ENCODE peak calls at places on chromosomes 1 and 21, in seven cellular contexts. One of them, this sample, is unnamed.

GRCh38 chr1:6850537-6850936 is 65.3 kb downstream of the CAMTA1 start:
- DNase-seq in retinal pigment epithelial cell: no peak
- DNase-seq in effector memory CD8-positive, alpha-beta T cell: no peak
- DNase-seq in EH: no peak
- DNase-seq in NCI-H1694: no peak
- DNase-seq in IMR-90: no peak
- DNase-seq in activated T-cell treated with anti-CD3 and anti-CD28 coated beads, Interleukin-2, amount 50 U/mL, for 1 hour: no peak
- DNase-seq in this sample: no peak

GRCh38 chr1:232949636-232950196 is 695 bp upstream of the NTPCR start:
- DNase-seq in retinal pigment epithelial cell: no peak
- DNase-seq in effector memory CD8-positive, alpha-beta T cell: no peak
- DNase-seq in EH: no peak
- DNase-seq in NCI-H1694: no peak
- DNase-seq in IMR-90: no peak
- DNase-seq in activated T-cell treated with anti-CD3 and anti-CD28 coated beads, Interleukin-2, amount 50 U/mL, for 1 hour: no peak
- DNase-seq in this sample: no peak

GRCh38 chr1:54579337-54579781 is 31.3 kb downstream of the ACOT11 start:
- DNase-seq in retinal pigment epithelial cell: no peak
- DNase-seq in effector memory CD8-positive, alpha-beta T cell: no peak
- DNase-seq in EH: peak; percentile 41
- DNase-seq in NCI-H1694: no peak
- DNase-seq in IMR-90: no peak
- DNase-seq in activated T-cell treated with anti-CD3 and anti-CD28 coated beads, Interleukin-2, amount 50 U/mL, for 1 hour: no peak
- DNase-seq in this sample: no peak

GRCh38 chr1:3819626-3820245 is 23.4 kb upstream of the LRRC47 start:
- DNase-seq in retinal pigment epithelial cell: no peak
- DNase-seq in effector memory CD8-positive, alpha-beta T cell: no peak
- DNase-seq in EH: no peak
- DNase-seq in NCI-H1694: peak; percentile 15
- DNase-seq in IMR-90: no peak
- DNase-seq in activated T-cell treated with anti-CD3 and anti-CD28 coated beads, Interleukin-2, amount 50 U/mL, for 1 hour: no peak
- DNase-seq in this sample: no peak

GRCh38 chr1:241423541-241424479 is 66.8 kb upstream of the RGS7 start:
- DNase-seq in retinal pigment epithelial cell: no peak
- DNase-seq in effector memory CD8-positive, alpha-beta T cell: no peak
- DNase-seq in EH: peak; percentile 83
- DNase-seq in NCI-H1694: peak; percentile 55
- DNase-seq in IMR-90: peak; percentile 63
- DNase-seq in activated T-cell treated with anti-CD3 and anti-CD28 coated beads, Interleukin-2, amount 50 U/mL, for 1 hour: no peak
- DNase-seq in this sample: peak; percentile 0

GRCh38 chr1:6614019-6614952 is 755 bp downstream of the PHF13 start:
- DNase-seq in retinal pigment epithelial cell: no peak
- DNase-seq in effector memory CD8-positive, alpha-beta T cell: peak; percentile 22
- DNase-seq in EH: peak; percentile 50
- DNase-seq in NCI-H1694: no peak
- DNase-seq in IMR-90: peak; percentile 21
- DNase-seq in activated T-cell treated with anti-CD3 and anti-CD28 coated beads, Interleukin-2, amount 50 U/mL, for 1 hour: peak; percentile 67
- DNase-seq in this sample: peak; percentile 33

GRCh38 chr1:241063281-241063680 is 293.7 kb downstream of the RGS7 start:
- DNase-seq in retinal pigment epithelial cell: no peak
- DNase-seq in effector memory CD8-positive, alpha-beta T cell: no peak
- DNase-seq in EH: no peak
- DNase-seq in NCI-H1694: no peak
- DNase-seq in IMR-90: no peak
- DNase-seq in activated T-cell treated with anti-CD3 and anti-CD28 coated beads, Interleukin-2, amount 50 U/mL, for 1 hour: no peak
- DNase-seq in this sample: no peak

GRCh38 chr1:113940365-113941244 is 11.5 kb downstream of the HIPK1 start:
- DNase-seq in retinal pigment epithelial cell: no peak
- DNase-seq in effector memory CD8-positive, alpha-beta T cell: peak; percentile 52
- DNase-seq in EH: no peak
- DNase-seq in NCI-H1694: no peak
- DNase-seq in IMR-90: no peak
- DNase-seq in activated T-cell treated with anti-CD3 and anti-CD28 coated beads, Interleukin-2, amount 50 U/mL, for 1 hour: peak; percentile 38
- DNase-seq in this sample: peak; percentile 55

GRCh38 chr1:201676061-201676644 is 137.2 kb downstream of the NAV1 start:
- DNase-seq in retinal pigment epithelial cell: no peak
- DNase-seq in effector memory CD8-positive, alpha-beta T cell: no peak
- DNase-seq in EH: peak; percentile 82
- DNase-seq in NCI-H1694: no peak
- DNase-seq in IMR-90: peak; percentile 39
- DNase-seq in activated T-cell treated with anti-CD3 and anti-CD28 coated beads, Interleukin-2, amount 50 U/mL, for 1 hour: no peak
- DNase-seq in this sample: no peak

GRCh38 chr1:212646588-212646987 is 38.0 kb downstream of the ATF3 start:
- DNase-seq in retinal pigment epithelial cell: no peak
- DNase-seq in effector memory CD8-positive, alpha-beta T cell: no peak
- DNase-seq in EH: no peak
- DNase-seq in NCI-H1694: no peak
- DNase-seq in IMR-90: no peak
- DNase-seq in activated T-cell treated with anti-CD3 and anti-CD28 coated beads, Interleukin-2, amount 50 U/mL, for 1 hour: no peak
- DNase-seq in this sample: no peak

GRCh38 chr1:18730321-18730720 is 99.7 kb downstream of the PAX7 start:
- DNase-seq in retinal pigment epithelial cell: no peak
- DNase-seq in effector memory CD8-positive, alpha-beta T cell: no peak
- DNase-seq in EH: no peak
- DNase-seq in NCI-H1694: no peak
- DNase-seq in IMR-90: no peak
- DNase-seq in activated T-cell treated with anti-CD3 and anti-CD28 coated beads, Interleukin-2, amount 50 U/mL, for 1 hour: no peak
- DNase-seq in this sample: no peak

GRCh38 chr1:115041654-115042053 is 12.0 kb downstream of the TSHB start:
- DNase-seq in retinal pigment epithelial cell: no peak
- DNase-seq in effector memory CD8-positive, alpha-beta T cell: no peak
- DNase-seq in EH: peak; percentile 23
- DNase-seq in NCI-H1694: no peak
- DNase-seq in IMR-90: no peak
- DNase-seq in activated T-cell treated with anti-CD3 and anti-CD28 coated beads, Interleukin-2, amount 50 U/mL, for 1 hour: no peak
- DNase-seq in this sample: no peak

GRCh38 chr1:204858381-204858821 is 12.3 kb upstream of the NFASC start:
- DNase-seq in retinal pigment epithelial cell: no peak
- DNase-seq in effector memory CD8-positive, alpha-beta T cell: no peak
- DNase-seq in EH: no peak
- DNase-seq in NCI-H1694: no peak
- DNase-seq in IMR-90: no peak
- DNase-seq in activated T-cell treated with anti-CD3 and anti-CD28 coated beads, Interleukin-2, amount 50 U/mL, for 1 hour: no peak
- DNase-seq in this sample: no peak

GRCh38 chr21:35048706-35049617 is at the start of gene RUNX1:
- DNase-seq in retinal pigment epithelial cell: no peak
- DNase-seq in effector memory CD8-positive, alpha-beta T cell: peak; percentile 80
- DNase-seq in EH: peak; percentile 92
- DNase-seq in NCI-H1694: no peak
- DNase-seq in IMR-90: peak; percentile 56
- DNase-seq in activated T-cell treated with anti-CD3 and anti-CD28 coated beads, Interleukin-2, amount 50 U/mL, for 1 hour: peak; percentile 74
- DNase-seq in this sample: peak; percentile 81

GRCh38 chr21:16942703-16943102 is 570.1 kb upstream of the CXADR start:
- DNase-seq in retinal pigment epithelial cell: no peak
- DNase-seq in effector memory CD8-positive, alpha-beta T cell: no peak
- DNase-seq in EH: no peak
- DNase-seq in NCI-H1694: no peak
- DNase-seq in IMR-90: peak; percentile 17
- DNase-seq in activated T-cell treated with anti-CD3 and anti-CD28 coated beads, Interleukin-2, amount 50 U/mL, for 1 hour: no peak
- DNase-seq in this sample: no peak

GRCh38 chr1:176643536-176643935 is 180.6 kb downstream of the PAPPA2 start:
- DNase-seq in retinal pigment epithelial cell: no peak
- DNase-seq in effector memory CD8-positive, alpha-beta T cell: no peak
- DNase-seq in EH: peak; percentile 69
- DNase-seq in NCI-H1694: no peak
- DNase-seq in IMR-90: peak; percentile 18
- DNase-seq in activated T-cell treated with anti-CD3 and anti-CD28 coated beads, Interleukin-2, amount 50 U/mL, for 1 hour: no peak
- DNase-seq in this sample: no peak

GRCh38 chr1:111197598-111198289 is 2.7 kb downstream of the DENND2D start:
- DNase-seq in retinal pigment epithelial cell: no peak
- DNase-seq in effector memory CD8-positive, alpha-beta T cell: peak; percentile 64
- DNase-seq in EH: peak; percentile 21
- DNase-seq in NCI-H1694: no peak
- DNase-seq in IMR-90: peak; percentile 4
- DNase-seq in activated T-cell treated with anti-CD3 and anti-CD28 coated beads, Interleukin-2, amount 50 U/mL, for 1 hour: peak; percentile 61
- DNase-seq in this sample: no peak

GRCh38 chr1:238552271-238552670 is 661.5 kb upstream of the ZP4 start:
- DNase-seq in retinal pigment epithelial cell: no peak
- DNase-seq in effector memory CD8-positive, alpha-beta T cell: no peak
- DNase-seq in EH: no peak
- DNase-seq in NCI-H1694: no peak
- DNase-seq in IMR-90: no peak
- DNase-seq in activated T-cell treated with anti-CD3 and anti-CD28 coated beads, Interleukin-2, amount 50 U/mL, for 1 hour: no peak
- DNase-seq in this sample: no peak

GRCh38 chr1:19178734-19179398 is 31.2 kb downstream of the UBR4 start:
- DNase-seq in retinal pigment epithelial cell: no peak
- DNase-seq in effector memory CD8-positive, alpha-beta T cell: no peak
- DNase-seq in EH: no peak
- DNase-seq in NCI-H1694: no peak
- DNase-seq in IMR-90: no peak
- DNase-seq in activated T-cell treated with anti-CD3 and anti-CD28 coated beads, Interleukin-2, amount 50 U/mL, for 1 hour: no peak
- DNase-seq in this sample: no peak

GRCh38 chr21:43362928-43363314 is 64.0 kb downstream of the SIK1 start:
- DNase-seq in retinal pigment epithelial cell: no peak
- DNase-seq in effector memory CD8-positive, alpha-beta T cell: no peak
- DNase-seq in EH: no peak
- DNase-seq in NCI-H1694: no peak
- DNase-seq in IMR-90: no peak
- DNase-seq in activated T-cell treated with anti-CD3 and anti-CD28 coated beads, Interleukin-2, amount 50 U/mL, for 1 hour: no peak
- DNase-seq in this sample: peak; percentile 30

GRCh38 chr1:91613594-91613993 is 112.9 kb downstream of the CDC7 start:
- DNase-seq in retinal pigment epithelial cell: no peak
- DNase-seq in effector memory CD8-positive, alpha-beta T cell: no peak
- DNase-seq in EH: peak; percentile 36
- DNase-seq in NCI-H1694: no peak
- DNase-seq in IMR-90: peak; percentile 21
- DNase-seq in activated T-cell treated with anti-CD3 and anti-CD28 coated beads, Interleukin-2, amount 50 U/mL, for 1 hour: no peak
- DNase-seq in this sample: no peak

GRCh38 chr1:174265273-174265672 is 106.0 kb downstream of the RABGAP1L start:
- DNase-seq in retinal pigment epithelial cell: no peak
- DNase-seq in effector memory CD8-positive, alpha-beta T cell: no peak
- DNase-seq in EH: no peak
- DNase-seq in NCI-H1694: no peak
- DNase-seq in IMR-90: no peak
- DNase-seq in activated T-cell treated with anti-CD3 and anti-CD28 coated beads, Interleukin-2, amount 50 U/mL, for 1 hour: no peak
- DNase-seq in this sample: no peak

GRCh38 chr1:225823811-225824261 is 13.9 kb downstream of the EPHX1 start:
- DNase-seq in retinal pigment epithelial cell: no peak
- DNase-seq in effector memory CD8-positive, alpha-beta T cell: no peak
- DNase-seq in EH: no peak
- DNase-seq in NCI-H1694: no peak
- DNase-seq in IMR-90: no peak
- DNase-seq in activated T-cell treated with anti-CD3 and anti-CD28 coated beads, Interleukin-2, amount 50 U/mL, for 1 hour: no peak
- DNase-seq in this sample: no peak

GRCh38 chr1:14855278-14855677 is 256.8 kb downstream of the KAZN start:
- DNase-seq in retinal pigment epithelial cell: no peak
- DNase-seq in effector memory CD8-positive, alpha-beta T cell: no peak
- DNase-seq in EH: no peak
- DNase-seq in NCI-H1694: no peak
- DNase-seq in IMR-90: no peak
- DNase-seq in activated T-cell treated with anti-CD3 and anti-CD28 coated beads, Interleukin-2, amount 50 U/mL, for 1 hour: no peak
- DNase-seq in this sample: no peak

GRCh38 chr1:7278827-7279752 is 492.0 kb upstream of the VAMP3 start:
- DNase-seq in retinal pigment epithelial cell: no peak
- DNase-seq in effector memory CD8-positive, alpha-beta T cell: no peak
- DNase-seq in EH: no peak
- DNase-seq in NCI-H1694: no peak
- DNase-seq in IMR-90: peak; percentile 48
- DNase-seq in activated T-cell treated with anti-CD3 and anti-CD28 coated beads, Interleukin-2, amount 50 U/mL, for 1 hour: no peak
- DNase-seq in this sample: no peak

GRCh38 chr1:15749399-15750291 is 7.3 kb downstream of the TMEM82 start:
- DNase-seq in retinal pigment epithelial cell: no peak
- DNase-seq in effector memory CD8-positive, alpha-beta T cell: no peak
- DNase-seq in EH: peak; percentile 83
- DNase-seq in NCI-H1694: no peak
- DNase-seq in IMR-90: no peak
- DNase-seq in activated T-cell treated with anti-CD3 and anti-CD28 coated beads, Interleukin-2, amount 50 U/mL, for 1 hour: no peak
- DNase-seq in this sample: no peak

GRCh38 chr1:36625253-36625958 is 142.7 kb upstream of the CSF3R start:
- DNase-seq in retinal pigment epithelial cell: no peak
- DNase-seq in effector memory CD8-positive, alpha-beta T cell: no peak
- DNase-seq in EH: no peak
- DNase-seq in NCI-H1694: no peak
- DNase-seq in IMR-90: no peak
- DNase-seq in activated T-cell treated with anti-CD3 and anti-CD28 coated beads, Interleukin-2, amount 50 U/mL, for 1 hour: no peak
- DNase-seq in this sample: no peak